ENCODE peak calls at places on chromosomes 13 and 19, in four cellular contexts. W is MM.1S, Q is cardiac muscle cell, J is body of pancreas. V is an unnamed sample.

GRCh38 chr19:14672043-14672872 is 2.4 kb downstream of the ADGRE3 start:
- DNase-seq in W (no peak), Q (no peak), J (peak), V (no peak)

GRCh38 chr13:72205773-72206172 is 338.8 kb upstream of the DACH1 start:
- DNase-seq in W (no peak), Q (no peak), J (no peak), V (no peak)

GRCh38 chr13:45737571-45738002 is 35.5 kb downstream of the CBY2 start:
- DNase-seq in W (peak), Q (no peak), J (no peak), V (peak)

GRCh38 chr19:1284979-1285736 is 515 bp upstream of the EFNA2 start:
- DNase-seq in W (no peak), Q (peak), J (no peak), V (no peak)

GRCh38 chr13:67827992-67828391 is 597.9 kb upstream of the PCDH9 start:
- DNase-seq in W (no peak), Q (no peak), J (no peak), V (no peak)

GRCh38 chr13:92362717-92363116 is 863.9 kb upstream of the GPC6 start:
- DNase-seq in W (no peak), Q (no peak), J (peak), V (no peak)

GRCh38 chr19:1811472-1811894 is 593 bp downstream of the ATP8B3 start:
- DNase-seq in W (no peak), Q (peak), J (peak), V (no peak)

GRCh38 chr13:73060251-73061160 is 1.7 kb downstream of the KLF5 start:
- DNase-seq in W (no peak), Q (no peak), J (peak), V (no peak)

GRCh38 chr13:78802912-78803311 is 144.0 kb upstream of the OBI1 start:
- DNase-seq in W (no peak), Q (no peak), J (no peak), V (no peak)

GRCh38 chr13:81223784-81224501 is 883.0 kb upstream of the SPRY2 start:
- DNase-seq in W (no peak), Q (no peak), J (no peak), V (no peak)

GRCh38 chr19:3931041-3931440 is 1.8 kb upstream of the NMRK2 start:
- DNase-seq in W (no peak), Q (no peak), J (peak), V (no peak)

GRCh38 chr13:33205804-33206221 is 79.7 kb downstream of the STARD13 start:
- DNase-seq in W (peak), Q (no peak), J (peak), V (no peak)

GRCh38 chr19:34224996-34225658 is 29.2 kb upstream of the GARRE1 start:
- DNase-seq in W (no peak), Q (no peak), J (no peak), V (no peak)

GRCh38 chr13:108957369-108958012 is 328.1 kb downstream of the MYO16 start:
- DNase-seq in W (no peak), Q (no peak), J (peak), V (no peak)

GRCh38 chr19:2034729-2035589 is 16.1 kb downstream of the MKNK2 start:
- DNase-seq in W (peak), Q (peak), J (peak), V (peak)

GRCh38 chr13:45916859-45917418 is 65.4 kb upstream of the SIAH3 start:
- DNase-seq in W (no peak), Q (no peak), J (no peak), V (no peak)

DNA sequence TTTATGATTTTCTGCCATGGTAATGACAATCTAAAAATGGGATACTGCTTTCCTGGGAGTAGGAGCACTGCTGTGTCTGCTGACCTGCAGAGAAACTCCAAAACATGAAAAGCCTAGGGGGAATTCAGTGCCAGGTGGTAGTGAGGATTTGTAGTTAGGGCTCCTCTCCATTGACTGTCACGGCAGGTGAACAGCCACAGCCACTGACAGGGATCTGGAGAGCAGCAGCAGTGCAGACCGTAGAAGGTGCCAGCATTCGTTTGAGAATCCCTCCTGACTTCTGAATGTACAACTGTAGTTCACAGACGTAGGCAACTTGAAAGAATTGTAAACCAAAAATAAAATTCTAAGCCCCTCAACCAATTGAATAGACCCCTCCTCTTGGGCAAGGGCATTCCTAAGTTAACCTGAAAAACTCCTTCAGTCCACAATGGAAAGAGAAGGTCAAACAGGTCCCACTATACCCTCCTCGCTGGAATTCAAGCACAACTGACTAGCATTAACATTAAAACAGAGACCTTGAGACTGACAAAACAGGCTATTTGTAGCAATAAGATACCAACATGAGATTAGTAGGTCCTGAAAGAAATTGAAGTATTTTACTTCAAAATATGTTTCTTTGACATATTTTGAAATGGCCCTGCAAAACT is 1328.8 kb downstream of the OLFM4 start:
- DNase-seq in W (no peak), Q (no peak), J (no peak), V (no peak)
- H3K27ac ChIP-seq in W (no peak), Q (no peak), J (no peak), V (no peak)

GRCh38 chr19:36392916-36393673 is 14.1 kb upstream of the ZFP14 start:
- DNase-seq in W (no peak), Q (no peak), J (no peak), V (no peak)
- H3K4me3 ChIP-seq in W (no peak), Q (no peak), J (no peak), V (peak)

GRCh38 chr19:11136400-11137101 is 19.0 kb downstream of the SPC24 start:
- DNase-seq in W (no peak), Q (no peak), J (no peak), V (no peak)

GRCh38 chr19:11140896-11141295 is 14.7 kb downstream of the SPC24 start:
- DNase-seq in W (no peak), Q (no peak), J (no peak), V (no peak)

GRCh38 chr19:11141937-11142527 is 13.6 kb downstream of the SPC24 start:
- DNase-seq in W (no peak), Q (no peak), J (no peak), V (no peak)

GRCh38 chr19:11138659-11139526 is 16.7 kb downstream of the SPC24 start:
- DNase-seq in W (no peak), Q (peak), J (peak), V (no peak)

GRCh38 chr19:11137542-11138384 is 17.8 kb downstream of the SPC24 start:
- DNase-seq in W (peak), Q (peak), J (peak), V (peak)
- H3K27ac ChIP-seq in W (no peak), Q (no peak), J (peak), V (no peak)

GRCh38 chr13:40609972-40610726 is 56.3 kb downstream of the FOXO1 start:
- DNase-seq in W (no peak), Q (no peak), J (no peak), V (no peak)

GRCh38 chr13:40611004-40611403 is 55.4 kb downstream of the FOXO1 start:
- DNase-seq in W (no peak), Q (no peak), J (no peak), V (no peak)

GRCh38 chr13:40613954-40614353 is 52.5 kb downstream of the FOXO1 start:
- DNase-seq in W (no peak), Q (no peak), J (no peak), V (no peak)

GRCh38 chr13:40613192-40613818 is 53.1 kb downstream of the FOXO1 start:
- DNase-seq in W (no peak), Q (peak), J (peak), V (peak)

DNA sequence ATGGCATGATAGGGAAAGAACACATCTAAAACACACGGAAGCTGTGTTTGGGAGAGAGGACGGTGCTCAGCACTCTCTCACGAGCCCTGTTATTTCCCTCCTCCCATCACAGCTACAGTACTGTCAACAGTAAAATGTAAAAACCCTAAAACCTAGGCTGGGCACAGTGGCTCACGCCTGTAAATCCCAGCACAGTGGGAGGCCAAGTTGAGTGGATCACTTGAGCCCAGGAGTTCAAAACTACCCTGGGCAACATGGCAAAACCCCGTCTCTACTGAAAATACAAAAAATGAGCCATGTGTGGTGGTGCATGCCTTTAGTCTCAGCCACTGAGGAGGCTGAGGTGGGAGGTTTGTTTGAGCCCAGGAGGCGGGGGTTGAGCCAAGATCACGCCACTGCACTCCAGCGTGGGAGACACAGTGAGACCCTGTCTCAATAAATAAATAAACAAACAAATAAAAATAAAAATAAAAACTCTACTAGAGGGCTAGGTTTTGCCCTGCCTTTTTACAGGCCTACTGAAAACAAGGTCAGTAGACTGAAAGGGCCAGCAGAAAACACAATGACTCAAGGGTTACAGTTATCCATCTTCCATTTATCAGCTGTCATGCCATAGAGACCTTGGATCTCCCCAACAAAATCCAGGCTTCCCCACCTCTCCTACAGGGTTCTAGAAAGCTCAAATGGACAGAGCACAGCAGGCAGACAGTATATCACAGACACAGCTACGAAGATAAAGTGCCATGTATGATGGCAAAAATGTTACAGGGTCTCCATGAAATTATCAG is 54.6 kb downstream of the FOXO1 start:
- DNase-seq in W (no peak), Q (peak), J (no peak), V (no peak)
- H3K4me3 ChIP-seq in W (no peak), Q (no peak), J (no peak), V (no peak)

DNA sequence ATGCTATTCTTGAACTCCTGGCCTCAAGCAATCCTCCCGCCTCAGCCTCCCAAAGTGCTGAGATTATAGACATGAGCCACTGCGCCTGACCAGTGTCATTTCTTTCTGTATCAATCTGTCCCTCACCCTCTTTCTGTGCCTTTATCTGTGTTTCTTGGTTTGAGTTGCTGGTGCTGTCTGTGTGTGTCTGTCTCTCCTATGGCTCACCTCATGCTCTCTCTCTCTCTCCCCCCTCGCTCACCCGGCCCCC is 9.9 kb downstream of the IRF2BP1 start:
- DNase-seq in W (no peak), Q (no peak), J (no peak), V (peak)
- H3K27ac ChIP-seq in W (no peak), Q (no peak), J (peak), V (no peak)

GRCh38 chr19:7636317-7636690 is 606 bp upstream of the STXBP2 start:
- DNase-seq in W (no peak), Q (no peak), J (no peak), V (no peak)
- H3K4me3 ChIP-seq in W (no peak), Q (no peak), J (no peak), V (peak)

GRCh38 chr19:35715355-35715809 is 2.4 kb upstream of the KMT2B start:
- DNase-seq in W (no peak), Q (no peak), J (no peak), V (no peak)
- H3K27ac ChIP-seq in W (no peak), Q (no peak), J (peak), V (no peak)

GRCh38 chr13:61187471-61187870 is 228.2 kb downstream of the PCDH20 start:
- DNase-seq in W (no peak), Q (no peak), J (no peak), V (no peak)

GRCh38 chr13:61188057-61188456 is 227.6 kb downstream of the PCDH20 start:
- DNase-seq in W (no peak), Q (no peak), J (no peak), V (no peak)

GRCh38 chr13:61192826-61193225 is 222.8 kb downstream of the PCDH20 start:
- DNase-seq in W (no peak), Q (no peak), J (no peak), V (no peak)
- H3K4me3 ChIP-seq in W (no peak), Q (no peak), J (no peak), V (no peak)

GRCh38 chr13:24516919-24517318 is 4.3 kb upstream of the PARP4 start:
- DNase-seq in W (no peak), Q (no peak), J (no peak), V (no peak)

GRCh38 chr13:24511824-24512207 is 762 bp downstream of the PARP4 start:
- DNase-seq in W (no peak), Q (peak), J (no peak), V (no peak)

GRCh38 chr13:24511019-24511823 is 1.4 kb downstream of the PARP4 start:
- DNase-seq in W (peak), Q (no peak), J (peak), V (peak)

GRCh38 chr13:24506698-24507335 is 5.8 kb downstream of the PARP4 start:
- DNase-seq in W (no peak), Q (no peak), J (no peak), V (no peak)

DNA sequence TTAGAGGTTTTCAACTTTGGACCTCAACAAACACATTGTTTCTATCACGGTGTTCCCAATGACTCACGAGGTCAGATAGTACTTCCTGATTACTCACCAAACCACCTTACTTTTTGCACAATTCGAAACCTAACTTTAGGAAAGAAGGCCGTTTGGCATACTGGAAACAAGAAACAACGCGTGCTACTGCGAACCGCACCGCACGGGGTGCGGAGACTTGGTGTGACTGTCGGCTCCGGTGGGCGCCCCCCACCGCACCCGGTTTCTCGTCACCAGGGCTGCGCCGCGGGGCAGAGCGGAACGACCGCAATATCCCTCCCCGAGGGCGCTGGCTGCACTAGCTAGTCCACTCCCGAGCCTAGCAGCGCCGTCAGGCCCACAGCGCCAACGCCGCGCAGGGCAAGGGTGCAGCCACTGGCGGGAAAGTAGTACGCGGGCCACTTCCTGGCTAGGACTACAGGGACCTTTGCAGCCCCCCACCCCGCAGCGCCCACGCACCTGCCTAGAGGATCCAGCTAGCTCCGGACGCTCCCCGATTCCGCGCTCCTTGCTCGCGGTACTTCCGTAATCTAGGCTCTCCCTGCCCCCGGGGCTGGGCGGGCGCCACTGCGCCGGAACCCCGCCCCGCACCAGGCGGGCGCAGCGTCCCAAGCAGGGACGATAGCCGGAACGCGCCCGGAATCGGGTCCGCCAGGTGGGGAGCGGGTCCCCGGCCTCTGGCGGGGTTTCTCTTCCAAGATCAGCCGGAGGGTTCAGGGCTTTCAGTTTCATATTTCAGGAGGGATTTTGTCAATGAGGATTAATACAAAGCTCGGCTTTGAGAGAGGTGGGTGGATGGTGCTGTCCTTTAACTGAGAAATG is at the start of gene PARP4:
- DNase-seq in W (peak), Q (peak), J (peak), V (peak)
- H3K27ac ChIP-seq in W (peak), Q (peak), J (peak), V (peak)

V was measured in naive thymus-derived CD4-positive, alpha-beta T cell.